ENCODE peak calls at places on chromosome 3, in five cellular contexts. V is transverse colon, R is right lobe of liver, O is kidney, A is uterus. Z is an unnamed sample.

GRCh38 chr3:21835266-21835665 is 84.3 kb upstream of the ZNF385D start:
- DNase-seq in R (no peak), O (no peak), A (no peak), V (no peak), Z (no peak)

GRCh38 chr3:135757421-135757820 is 208.1 kb upstream of the PPP2R3A start:
- DNase-seq in V (no peak), O (no peak), R (no peak), A (no peak), Z (no peak)

GRCh38 chr3:162534431-162534830 is 1037.8 kb downstream of the OTOL1 start:
- DNase-seq in R (no peak), A (no peak), O (no peak), V (no peak), Z (no peak)

GRCh38 chr3:107235923-107236315 is 141.3 kb upstream of the CCDC54 start:
- DNase-seq in V (peak), O (no peak), A (peak), R (no peak), Z (peak)

GRCh38 chr3:23209103-23209502 is 6.0 kb downstream of the UBE2E2 start:
- DNase-seq in V (no peak), A (no peak), O (no peak), R (no peak), Z (no peak)

GRCh38 chr3:45567730-45568172 is 26.8 kb upstream of the LIMD1 start:
- DNase-seq in V (peak), R (no peak), A (no peak), O (no peak), Z (no peak)

GRCh38 chr3:140311428-140311827 is 366.4 kb upstream of the TRIM42 start:
- DNase-seq in A (no peak), R (no peak), V (peak), O (no peak), Z (no peak)

GRCh38 chr3:129593230-129593594 is 13.3 kb downstream of the PLXND1 start:
- DNase-seq in A (no peak), R (no peak), O (no peak), V (no peak), Z (no peak)

GRCh38 chr3:170732660-170733245 is 137.2 kb downstream of the RPL22L1 start:
- DNase-seq in O (no peak), A (no peak), V (no peak), R (no peak), Z (no peak)

GRCh38 chr3:156908398-156908797 is 82.2 kb downstream of the LEKR1 start:
- DNase-seq in A (no peak), O (no peak), R (no peak), V (no peak), Z (no peak)

GRCh38 chr3:98746882-98747281 is 16.3 kb upstream of the ST3GAL6 start:
- DNase-seq in O (no peak), V (no peak), R (no peak), A (no peak), Z (no peak)

GRCh38 chr3:128343287-128344045 is 123.2 kb downstream of the DNAJB8 start:
- DNase-seq in V (no peak), A (no peak), O (peak), R (no peak), Z (peak)

GRCh38 chr3:158110658-158111018 is 749 bp downstream of the RSRC1 start:
- DNase-seq in V (no peak), A (no peak), O (no peak), R (no peak), Z (no peak)

GRCh38 chr3:194332858-194333211 is 18.3 kb downstream of the CPN2 start:
- DNase-seq in V (no peak), A (no peak), R (peak), O (no peak), Z (no peak)

GRCh38 chr3:54783611-54784010 is 144.2 kb downstream of the LRTM1 start:
- DNase-seq in V (no peak), A (no peak), O (no peak), R (no peak), Z (no peak)

GRCh38 chr3:195226900-195227447 is 44.0 kb downstream of the XXYLT1 start:
- DNase-seq in V (no peak), R (no peak), O (peak), A (peak), Z (no peak)

GRCh38 chr3:33269385-33269784 is 7.9 kb upstream of the FBXL2 start:
- DNase-seq in V (no peak), A (no peak), R (no peak), O (no peak), Z (no peak)

GRCh38 chr3:33440328-33440577 is at the start of gene UBP1:
- DNase-seq in O (peak), A (no peak), V (peak), R (no peak), Z (no peak)

GRCh38 chr3:27978440-27978839 is 256.3 kb upstream of the EOMES start:
- DNase-seq in V (no peak), O (no peak), R (no peak), A (no peak), Z (no peak)

GRCh38 chr3:193771011-193771697 is 178.1 kb downstream of the OPA1 start:
- DNase-seq in A (no peak), R (no peak), V (no peak), O (no peak), Z (no peak)

GRCh38 chr3:143037867-143038266 is 36.5 kb downstream of the U2SURP start:
- DNase-seq in R (no peak), O (no peak), V (no peak), A (no peak), Z (no peak)

GRCh38 chr3:197428117-197428761 is 127.5 kb downstream of the BDH1 start:
- DNase-seq in O (peak), V (peak), R (no peak), A (no peak), Z (no peak)

GRCh38 chr3:60716573-60716972 is 534.7 kb downstream of the FHIT start:
- DNase-seq in V (no peak), O (no peak), R (no peak), A (no peak), Z (peak)

GRCh38 chr3:149013726-149014125 is 22.4 kb downstream of the GYG1 start:
- DNase-seq in R (no peak), O (no peak), V (no peak), A (no peak), Z (no peak)

GRCh38 chr3:15102256-15102655 is 3.3 kb upstream of the RBSN start:
- DNase-seq in A (peak), O (no peak), V (peak), R (peak), Z (no peak)

GRCh38 chr3:108554913-108555571 is 34.2 kb downstream of the CIP2A start:
- DNase-seq in A (no peak), V (no peak), R (no peak), O (no peak), Z (no peak)

GRCh38 chr3:121654493-121655385 is 6.0 kb downstream of the HCLS1 start:
- DNase-seq in R (no peak), A (no peak), O (no peak), V (no peak), Z (no peak)

GRCh38 chr3:120489421-120489820 is 38.6 kb upstream of the FSTL1 start:
- DNase-seq in V (no peak), O (no peak), R (no peak), A (no peak), Z (no peak)

GRCh38 chr3:182440101-182440500 is 353.2 kb upstream of the ATP11B start:
- DNase-seq in V (no peak), A (no peak), O (no peak), R (no peak), Z (no peak)

GRCh38 chr3:146969356-146969755 is 364.2 kb upstream of the PLSCR5 start:
- DNase-seq in R (no peak), V (no peak), O (no peak), A (no peak), Z (no peak)

GRCh38 chr3:33299395-33300081 is 22.3 kb downstream of the FBXL2 start:
- DNase-seq in V (no peak), A (no peak), O (no peak), R (no peak), Z (no peak)

GRCh38 chr3:127263037-127263436 is 24.8 kb downstream of the PRR20G start:
- DNase-seq in O (no peak), A (no peak), R (no peak), V (no peak), Z (no peak)

GRCh38 chr3:124097362-124098120 is 105.6 kb upstream of the ROPN1 start:
- DNase-seq in V (no peak), R (no peak), O (no peak), A (no peak), Z (no peak)

GRCh38 chr3:153162513-153163348 is 705 bp downstream of the RAP2B start:
- DNase-seq in A (peak), O (peak), R (peak), V (peak), Z (no peak)

GRCh38 chr3:24215518-24215917 is 270.4 kb downstream of the NR1D2 start:
- DNase-seq in O (no peak), R (no peak), A (no peak), V (no peak), Z (no peak)

GRCh38 chr3:48682786-48683185 is 2.9 kb downstream of the NCKIPSD start:
- DNase-seq in V (no peak), R (no peak), A (no peak), O (no peak), Z (no peak)
- H3K4me3 ChIP-seq in V (no peak), R (no peak), A (no peak), O (no peak), Z (peak)

GRCh38 chr3:169563775-169564059 is 99.8 kb downstream of the MECOM start:
- DNase-seq in O (no peak), A (no peak), R (no peak), V (no peak), Z (no peak)

GRCh38 chr3:169562988-169563774 is 100.3 kb downstream of the MECOM start:
- DNase-seq in R (no peak), O (no peak), A (no peak), V (no peak), Z (no peak)

GRCh38 chr3:169564883-169565282 is 98.6 kb downstream of the MECOM start:
- DNase-seq in A (no peak), O (no peak), R (no peak), V (no peak), Z (no peak)
- TF ChIP-seq CTCF in A (no peak), O (no peak), R (no peak), V (peak), Z (no peak)

GRCh38 chr3:30643763-30644462 is 37.5 kb downstream of the TGFBR2 start:
- DNase-seq in V (peak), A (no peak), O (peak), R (no peak), Z (no peak)
- H3K27ac ChIP-seq in V (peak), A (peak), O (peak), R (peak), Z (peak)

DNA sequence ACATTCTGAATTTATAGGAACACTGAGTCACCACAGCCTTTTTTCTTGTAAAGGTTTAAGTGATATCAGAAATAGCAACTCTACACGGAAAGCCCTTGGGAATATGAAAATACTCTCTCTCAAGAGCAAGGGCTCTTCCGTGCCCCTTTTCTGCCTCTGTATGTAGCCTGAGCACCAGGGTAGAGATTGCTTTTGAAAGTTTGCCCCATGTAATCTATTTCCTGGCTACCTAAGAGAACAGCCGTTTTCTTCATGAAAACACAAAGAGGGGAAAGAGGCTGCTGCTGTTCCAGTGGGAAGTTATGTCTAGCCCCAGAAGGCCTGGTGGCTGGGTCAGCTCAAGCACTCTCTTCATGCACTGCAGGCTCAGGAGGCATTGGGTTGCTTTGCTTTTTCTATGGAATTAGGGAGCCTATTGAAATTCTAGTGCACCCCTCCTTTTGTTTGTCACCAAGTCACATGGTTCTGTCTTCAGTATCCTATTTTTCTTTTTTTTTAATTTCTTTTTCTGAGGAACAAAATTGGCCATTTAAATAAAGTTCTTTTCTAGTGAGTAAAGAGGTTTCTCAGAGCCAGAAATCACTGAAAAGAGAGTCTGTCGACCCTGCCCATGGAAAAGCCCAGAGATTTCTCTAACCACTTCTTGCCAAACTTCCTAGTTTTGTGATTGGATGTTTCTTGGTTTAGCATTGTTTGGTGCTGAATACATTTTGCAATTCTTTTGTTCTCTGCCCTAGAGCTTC is 39.5 kb downstream of the TIGIT start:
- DNase-seq in V (no peak), R (no peak), O (no peak), A (no peak), Z (no peak)
- H3K4me3 ChIP-seq in V (no peak), R (no peak), O (no peak), A (no peak), Z (no peak)

DNA sequence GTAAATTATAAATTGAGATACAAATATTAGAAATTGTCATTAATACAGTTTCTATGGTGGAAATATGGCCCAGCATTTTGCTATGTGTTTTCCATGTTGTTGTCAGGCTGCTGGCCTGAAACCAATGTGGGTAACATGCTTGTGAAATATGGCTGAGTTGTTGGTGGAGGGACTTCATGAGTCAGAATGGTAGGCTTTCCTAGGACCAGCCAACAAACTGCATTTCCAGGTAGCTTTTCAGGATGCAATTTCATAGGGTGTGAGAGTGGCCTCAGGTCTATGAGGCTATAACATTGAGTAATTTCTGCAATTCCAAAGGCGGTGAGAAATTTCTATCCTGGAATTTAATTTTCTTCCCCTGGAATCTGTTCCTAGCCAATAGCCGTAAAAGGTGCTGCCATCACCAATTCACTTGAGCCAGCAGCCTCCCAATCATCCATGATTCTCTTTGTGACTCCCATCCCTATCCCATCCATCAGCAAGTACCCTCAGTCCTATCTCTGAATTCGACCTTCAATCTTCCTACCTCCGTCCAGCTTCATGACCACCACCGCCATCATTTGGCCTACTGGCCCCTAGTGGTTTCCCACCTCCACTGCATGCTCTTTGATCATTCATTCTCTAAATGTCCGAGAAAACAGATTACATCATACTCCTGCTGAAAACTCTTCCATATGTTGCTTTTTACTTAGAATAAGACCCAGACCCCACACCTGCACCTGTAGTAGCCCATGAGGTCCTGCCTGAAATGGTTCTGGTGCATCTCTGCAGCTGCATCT is 276.6 kb upstream of the CFAP20DC start:
- DNase-seq in O (no peak), R (no peak), V (no peak), A (no peak), Z (no peak)
- TF ChIP-seq CTCF in O (no peak), R (peak), V (no peak), A (no peak), Z (peak)

GRCh38 chr3:151383111-151383510 is 1.4 kb downstream of the P2RY12 start:
- DNase-seq in V (no peak), R (no peak), O (no peak), A (no peak), Z (no peak)
- H3K27ac ChIP-seq in V (peak), R (no peak), O (no peak), A (no peak), Z (no peak)

GRCh38 chr3:117939628-117940027 is 1095.0 kb downstream of the IGSF11 start:
- DNase-seq in O (no peak), V (no peak), R (no peak), A (no peak), Z (no peak)
- H3K4me3 ChIP-seq in O (no peak), V (no peak), R (no peak), A (no peak), Z (no peak)